ENCODE peak calls at places on chromosome 12, in six cellular contexts. One of them, this sample, is unnamed.
A peak's percentile ranks its signal among the peaks of the same experiment; 100 is the strongest.

GRCh38 chr12:82740129-82741000 is 53.7 kb downstream of the TMTC2 start:
- DNase-seq in type B pancreatic cell: no peak
- DNase-seq in endothelial cell: no peak
- DNase-seq in choroid plexus epithelial cell: peak; percentile 91
- DNase-seq in RWPE1: peak; percentile 75
- DNase-seq in mesenchymal stem cell: peak; percentile 7
- DNase-seq in this sample: no peak

GRCh38 chr12:55757701-55758100 is 14.8 kb downstream of the GDF11 start:
- DNase-seq in type B pancreatic cell: no peak
- DNase-seq in endothelial cell: no peak
- DNase-seq in choroid plexus epithelial cell: no peak
- DNase-seq in RWPE1: no peak
- DNase-seq in mesenchymal stem cell: no peak
- DNase-seq in this sample: no peak

GRCh38 chr12:51217968-51218606 is at the start of gene POU6F1:
- DNase-seq in type B pancreatic cell: peak; percentile 79
- DNase-seq in endothelial cell: peak; percentile 75
- DNase-seq in choroid plexus epithelial cell: peak; percentile 79
- DNase-seq in RWPE1: peak; percentile 87
- DNase-seq in mesenchymal stem cell: peak; percentile 90
- DNase-seq in this sample: peak; percentile 87

GRCh38 chr12:91349451-91349850 is 166.8 kb upstream of the DCN start:
- DNase-seq in type B pancreatic cell: no peak
- DNase-seq in endothelial cell: no peak
- DNase-seq in choroid plexus epithelial cell: peak; percentile 34
- DNase-seq in RWPE1: no peak
- DNase-seq in mesenchymal stem cell: no peak
- DNase-seq in this sample: no peak

GRCh38 chr12:95909871-95910270 is 32.5 kb downstream of the CCDC38 start:
- DNase-seq in type B pancreatic cell: no peak
- DNase-seq in endothelial cell: no peak
- DNase-seq in choroid plexus epithelial cell: no peak
- DNase-seq in RWPE1: no peak
- DNase-seq in mesenchymal stem cell: no peak
- DNase-seq in this sample: no peak

GRCh38 chr12:8594072-8594471 is 18.6 kb downstream of the AICDA start:
- DNase-seq in type B pancreatic cell: no peak
- DNase-seq in endothelial cell: no peak
- DNase-seq in choroid plexus epithelial cell: no peak
- DNase-seq in RWPE1: no peak
- DNase-seq in mesenchymal stem cell: no peak
- DNase-seq in this sample: no peak

GRCh38 chr12:125149160-125150108 is 84.2 kb downstream of the AACS start:
- DNase-seq in type B pancreatic cell: no peak
- DNase-seq in endothelial cell: no peak
- DNase-seq in choroid plexus epithelial cell: no peak
- DNase-seq in RWPE1: no peak
- DNase-seq in mesenchymal stem cell: no peak
- DNase-seq in this sample: no peak

GRCh38 chr12:109937371-109937770 is 37.3 kb downstream of the TCHP start:
- DNase-seq in type B pancreatic cell: no peak
- DNase-seq in endothelial cell: no peak
- DNase-seq in choroid plexus epithelial cell: peak; percentile 57
- DNase-seq in RWPE1: no peak
- DNase-seq in mesenchymal stem cell: no peak
- DNase-seq in this sample: no peak

GRCh38 chr12:131455581-131456110 is 255.2 kb upstream of the SFSWAP start:
- DNase-seq in type B pancreatic cell: no peak
- DNase-seq in endothelial cell: no peak
- DNase-seq in choroid plexus epithelial cell: no peak
- DNase-seq in RWPE1: no peak
- DNase-seq in mesenchymal stem cell: no peak
- DNase-seq in this sample: no peak

GRCh38 chr12:78407722-78408121 is 456.9 kb upstream of the SYT1 start:
- DNase-seq in type B pancreatic cell: no peak
- DNase-seq in endothelial cell: no peak
- DNase-seq in choroid plexus epithelial cell: peak; percentile 45
- DNase-seq in RWPE1: no peak
- DNase-seq in mesenchymal stem cell: no peak
- DNase-seq in this sample: no peak

GRCh38 chr12:107929436-107929835 is 154.9 kb downstream of the ASCL4 start:
- DNase-seq in type B pancreatic cell: no peak
- DNase-seq in endothelial cell: no peak
- DNase-seq in choroid plexus epithelial cell: peak; percentile 34
- DNase-seq in RWPE1: peak; percentile 34
- DNase-seq in mesenchymal stem cell: no peak
- DNase-seq in this sample: peak; percentile 25

GRCh38 chr12:11092128-11092527 is at the start of gene TAS2R43:
- DNase-seq in type B pancreatic cell: no peak
- DNase-seq in endothelial cell: no peak
- DNase-seq in choroid plexus epithelial cell: no peak
- DNase-seq in RWPE1: no peak
- DNase-seq in mesenchymal stem cell: no peak
- DNase-seq in this sample: no peak

GRCh38 chr12:100213016-100213891 is 12.6 kb downstream of the ACTR6 start:
- DNase-seq in type B pancreatic cell: no peak
- DNase-seq in endothelial cell: no peak
- DNase-seq in choroid plexus epithelial cell: no peak
- DNase-seq in RWPE1: no peak
- DNase-seq in mesenchymal stem cell: no peak
- DNase-seq in this sample: no peak

GRCh38 chr12:11719678-11720099 is 70.2 kb downstream of the ETV6 start:
- DNase-seq in type B pancreatic cell: no peak
- DNase-seq in endothelial cell: peak; percentile 51
- DNase-seq in choroid plexus epithelial cell: peak; percentile 92
- DNase-seq in RWPE1: peak; percentile 73
- DNase-seq in mesenchymal stem cell: peak; percentile 98
- DNase-seq in this sample: peak; percentile 55